ENCODE peak calls at places on chromosomes 3 and 15, in ten cellular contexts. One of them, this sample, is unnamed. For H3K36me3, the result is how much of the 10 kb centered on the place peaks cover.

GRCh38 chr3:176789281-176789705 is 408.0 kb downstream of the TBL1XR1 start:
- DNase-seq in CD8-positive, alpha-beta memory T cell: no peak
- DNase-seq in fibroblast of lung: no peak
- DNase-seq in tibial nerve: no peak
- DNase-seq in OCI-LY7: no peak
- DNase-seq in bronchial epithelial cell: peak
- DNase-seq in GM23248: no peak
- DNase-seq in upper lobe of right lung: no peak
- DNase-seq in cardiac muscle cell: no peak
- DNase-seq in CD8-positive, alpha-beta T cell: no peak
- DNase-seq in this sample: no peak

GRCh38 chr15:93312891-93313486 is 224.0 kb upstream of the RGMA start:
- DNase-seq in CD8-positive, alpha-beta memory T cell: no peak
- DNase-seq in OCI-LY7: no peak
- DNase-seq in upper lobe of right lung: no peak
- DNase-seq in fibroblast of lung: no peak
- DNase-seq in cardiac muscle cell: no peak
- DNase-seq in bronchial epithelial cell: no peak
- DNase-seq in tibial nerve: no peak
- DNase-seq in CD8-positive, alpha-beta T cell: no peak
- DNase-seq in GM23248: no peak
- DNase-seq in this sample: no peak

GRCh38 chr3:126518779-126519177 is 1.2 kb upstream of the UROC1 start:
- DNase-seq in tibial nerve: no peak
- DNase-seq in fibroblast of lung: no peak
- DNase-seq in bronchial epithelial cell: no peak
- DNase-seq in CD8-positive, alpha-beta memory T cell: no peak
- DNase-seq in GM23248: no peak
- DNase-seq in upper lobe of right lung: peak
- DNase-seq in CD8-positive, alpha-beta T cell: no peak
- DNase-seq in OCI-LY7: no peak
- DNase-seq in cardiac muscle cell: no peak
- DNase-seq in this sample: no peak

GRCh38 chr15:101391431-101391830 is 96.4 kb upstream of the SNRPA1 start:
- DNase-seq in upper lobe of right lung: no peak
- DNase-seq in CD8-positive, alpha-beta T cell: no peak
- DNase-seq in GM23248: no peak
- DNase-seq in OCI-LY7: no peak
- DNase-seq in CD8-positive, alpha-beta memory T cell: no peak
- DNase-seq in fibroblast of lung: no peak
- DNase-seq in tibial nerve: no peak
- DNase-seq in bronchial epithelial cell: no peak
- DNase-seq in cardiac muscle cell: no peak
- DNase-seq in this sample: no peak

GRCh38 chr15:70523634-70524033 is 239.7 kb downstream of the UACA start:
- DNase-seq in OCI-LY7: no peak
- DNase-seq in bronchial epithelial cell: no peak
- DNase-seq in cardiac muscle cell: no peak
- DNase-seq in CD8-positive, alpha-beta T cell: no peak
- DNase-seq in fibroblast of lung: no peak
- DNase-seq in tibial nerve: no peak
- DNase-seq in CD8-positive, alpha-beta memory T cell: no peak
- DNase-seq in upper lobe of right lung: no peak
- DNase-seq in GM23248: no peak
- DNase-seq in this sample: no peak

GRCh38 chr15:48693474-48693873 is 48.0 kb upstream of the FBN1 start:
- DNase-seq in bronchial epithelial cell: peak
- DNase-seq in OCI-LY7: no peak
- DNase-seq in CD8-positive, alpha-beta T cell: no peak
- DNase-seq in CD8-positive, alpha-beta memory T cell: no peak
- DNase-seq in upper lobe of right lung: no peak
- DNase-seq in GM23248: peak
- DNase-seq in fibroblast of lung: peak
- DNase-seq in cardiac muscle cell: no peak
- DNase-seq in tibial nerve: no peak
- DNase-seq in this sample: no peak

GRCh38 chr3:144636833-144637232 is 665.2 kb downstream of the DIPK2A start:
- DNase-seq in CD8-positive, alpha-beta memory T cell: no peak
- DNase-seq in upper lobe of right lung: no peak
- DNase-seq in GM23248: peak
- DNase-seq in cardiac muscle cell: peak
- DNase-seq in bronchial epithelial cell: no peak
- DNase-seq in tibial nerve: no peak
- DNase-seq in fibroblast of lung: no peak
- DNase-seq in CD8-positive, alpha-beta T cell: no peak
- DNase-seq in OCI-LY7: no peak
- DNase-seq in this sample: no peak

GRCh38 chr15:75659928-75660645 is 12.4 kb downstream of the SNX33 start:
- DNase-seq in bronchial epithelial cell: peak
- DNase-seq in fibroblast of lung: no peak
- DNase-seq in CD8-positive, alpha-beta memory T cell: no peak
- DNase-seq in cardiac muscle cell: no peak
- DNase-seq in tibial nerve: no peak
- DNase-seq in OCI-LY7: no peak
- DNase-seq in GM23248: peak
- DNase-seq in upper lobe of right lung: no peak
- DNase-seq in CD8-positive, alpha-beta T cell: no peak
- DNase-seq in this sample: no peak

GRCh38 chr3:179852117-179852886 is 184.4 kb downstream of the PEX5L start:
- DNase-seq in CD8-positive, alpha-beta memory T cell: no peak
- DNase-seq in fibroblast of lung: peak
- DNase-seq in CD8-positive, alpha-beta T cell: no peak
- DNase-seq in tibial nerve: no peak
- DNase-seq in cardiac muscle cell: peak
- DNase-seq in upper lobe of right lung: no peak
- DNase-seq in OCI-LY7: no peak
- DNase-seq in GM23248: peak
- DNase-seq in bronchial epithelial cell: peak
- DNase-seq in this sample: peak

GRCh38 chr3:152773633-152774032 is 61.3 kb upstream of the P2RY1 start:
- DNase-seq in OCI-LY7: no peak
- DNase-seq in CD8-positive, alpha-beta T cell: no peak
- DNase-seq in upper lobe of right lung: no peak
- DNase-seq in CD8-positive, alpha-beta memory T cell: no peak
- DNase-seq in bronchial epithelial cell: no peak
- DNase-seq in cardiac muscle cell: no peak
- DNase-seq in fibroblast of lung: no peak
- DNase-seq in tibial nerve: no peak
- DNase-seq in GM23248: no peak
- DNase-seq in this sample: no peak

GRCh38 chr3:72340476-72341379 is 507.5 kb downstream of the SHQ1 start:
- DNase-seq in bronchial epithelial cell: no peak
- DNase-seq in OCI-LY7: no peak
- DNase-seq in CD8-positive, alpha-beta memory T cell: no peak
- DNase-seq in GM23248: peak
- DNase-seq in CD8-positive, alpha-beta T cell: no peak
- DNase-seq in tibial nerve: no peak
- DNase-seq in upper lobe of right lung: no peak
- DNase-seq in fibroblast of lung: no peak
- DNase-seq in cardiac muscle cell: no peak
- DNase-seq in this sample: no peak

GRCh38 chr3:195568630-195569029 is 15.1 kb downstream of the APOD start:
- DNase-seq in cardiac muscle cell: no peak
- DNase-seq in CD8-positive, alpha-beta memory T cell: no peak
- DNase-seq in GM23248: no peak
- DNase-seq in CD8-positive, alpha-beta T cell: no peak
- DNase-seq in upper lobe of right lung: no peak
- DNase-seq in OCI-LY7: peak
- DNase-seq in bronchial epithelial cell: no peak
- DNase-seq in fibroblast of lung: no peak
- DNase-seq in tibial nerve: no peak
- DNase-seq in this sample: no peak

DNA sequence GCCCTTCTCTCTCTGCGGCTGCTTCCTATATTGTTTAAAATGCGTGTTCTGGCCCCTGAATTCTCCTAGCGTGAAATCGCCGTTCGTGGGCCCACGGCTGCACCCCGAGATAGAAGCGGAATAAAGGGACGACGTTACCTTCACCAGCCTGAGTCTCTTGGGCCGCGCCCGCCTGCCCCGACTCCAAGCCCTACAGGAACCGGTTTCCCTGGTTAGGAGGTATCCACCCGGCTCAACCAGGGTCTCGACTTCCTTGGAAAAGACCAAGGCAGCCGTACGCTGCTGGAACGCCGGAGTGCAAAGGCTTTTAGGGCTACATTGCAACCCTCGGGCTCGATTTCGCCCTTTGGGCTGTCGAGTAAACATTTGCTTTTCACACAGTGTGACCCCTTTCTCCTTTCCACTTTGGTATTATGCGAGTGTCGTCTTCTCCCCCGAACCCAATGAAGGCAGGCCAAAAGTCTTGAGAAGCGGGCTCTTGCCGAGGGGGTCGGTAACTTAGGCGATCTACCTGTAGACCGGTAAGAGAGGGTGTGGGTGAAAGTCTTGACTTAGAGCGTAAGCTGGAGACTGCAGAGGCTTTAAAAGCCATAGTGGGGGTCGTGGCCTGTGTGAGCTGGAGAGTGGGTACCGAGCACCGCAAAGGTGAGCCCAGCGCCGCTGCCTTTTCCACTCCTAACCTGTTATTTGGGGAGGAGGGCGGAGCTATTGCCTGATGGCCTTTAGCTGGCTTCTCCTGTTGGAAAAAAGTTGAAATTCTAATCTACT is 2.0 kb downstream of the TRIM71 start:
- DNase-seq in CD8-positive, alpha-beta T cell: no peak
- DNase-seq in bronchial epithelial cell: no peak
- DNase-seq in GM23248: no peak
- DNase-seq in tibial nerve: no peak
- DNase-seq in CD8-positive, alpha-beta memory T cell: no peak
- DNase-seq in upper lobe of right lung: peak
- DNase-seq in OCI-LY7: no peak
- DNase-seq in fibroblast of lung: no peak
- DNase-seq in cardiac muscle cell: no peak
- DNase-seq in this sample: no peak
- H3K4me3 ChIP-seq in CD8-positive, alpha-beta T cell: no peak
- H3K4me3 ChIP-seq in bronchial epithelial cell: no peak
- H3K4me3 ChIP-seq in GM23248: no peak
- H3K4me3 ChIP-seq in tibial nerve: no peak
- H3K4me3 ChIP-seq in CD8-positive, alpha-beta memory T cell: no peak
- H3K4me3 ChIP-seq in upper lobe of right lung: peak
- H3K4me3 ChIP-seq in OCI-LY7: no peak
- H3K4me3 ChIP-seq in fibroblast of lung: no peak
- H3K4me3 ChIP-seq in cardiac muscle cell: peak
- H3K4me3 ChIP-seq in this sample: peak

GRCh38 chr3:108569336-108569735 is 19.9 kb downstream of the CIP2A start:
- DNase-seq in bronchial epithelial cell: no peak
- DNase-seq in fibroblast of lung: no peak
- DNase-seq in tibial nerve: no peak
- DNase-seq in GM23248: no peak
- DNase-seq in upper lobe of right lung: no peak
- DNase-seq in CD8-positive, alpha-beta T cell: no peak
- DNase-seq in OCI-LY7: no peak
- DNase-seq in cardiac muscle cell: no peak
- DNase-seq in CD8-positive, alpha-beta memory T cell: no peak
- DNase-seq in this sample: no peak
- H3K36me3 ChIP-seq in bronchial epithelial cell: under half
- H3K36me3 ChIP-seq in fibroblast of lung: under half
- H3K36me3 ChIP-seq in tibial nerve: under half
- H3K36me3 ChIP-seq in GM23248: under half
- H3K36me3 ChIP-seq in upper lobe of right lung: under half
- H3K36me3 ChIP-seq in CD8-positive, alpha-beta T cell: under half
- H3K36me3 ChIP-seq in OCI-LY7: half or more
- H3K36me3 ChIP-seq in cardiac muscle cell: under half
- H3K36me3 ChIP-seq in CD8-positive, alpha-beta memory T cell: under half
- H3K36me3 ChIP-seq in this sample: under half

GRCh38 chr3:114427407-114428172 is 133.8 kb downstream of the TIGIT start:
- DNase-seq in upper lobe of right lung: no peak
- DNase-seq in tibial nerve: no peak
- DNase-seq in bronchial epithelial cell: no peak
- DNase-seq in fibroblast of lung: no peak
- DNase-seq in OCI-LY7: no peak
- DNase-seq in CD8-positive, alpha-beta memory T cell: no peak
- DNase-seq in GM23248: no peak
- DNase-seq in CD8-positive, alpha-beta T cell: no peak
- DNase-seq in cardiac muscle cell: no peak
- DNase-seq in this sample: no peak

GRCh38 chr3:114428173-114428606 is 134.4 kb downstream of the TIGIT start:
- DNase-seq in CD8-positive, alpha-beta memory T cell: no peak
- DNase-seq in OCI-LY7: no peak
- DNase-seq in tibial nerve: no peak
- DNase-seq in cardiac muscle cell: no peak
- DNase-seq in GM23248: no peak
- DNase-seq in bronchial epithelial cell: no peak
- DNase-seq in upper lobe of right lung: no peak
- DNase-seq in CD8-positive, alpha-beta T cell: no peak
- DNase-seq in fibroblast of lung: no peak
- DNase-seq in this sample: no peak

GRCh38 chr3:114420072-114420471 is 126.2 kb downstream of the TIGIT start:
- DNase-seq in bronchial epithelial cell: no peak
- DNase-seq in OCI-LY7: no peak
- DNase-seq in GM23248: no peak
- DNase-seq in upper lobe of right lung: no peak
- DNase-seq in cardiac muscle cell: no peak
- DNase-seq in CD8-positive, alpha-beta T cell: no peak
- DNase-seq in CD8-positive, alpha-beta memory T cell: no peak
- DNase-seq in fibroblast of lung: no peak
- DNase-seq in tibial nerve: no peak
- DNase-seq in this sample: no peak

GRCh38 chr3:114418724-114419543 is 125.1 kb downstream of the TIGIT start:
- DNase-seq in CD8-positive, alpha-beta T cell: no peak
- DNase-seq in bronchial epithelial cell: peak
- DNase-seq in OCI-LY7: peak
- DNase-seq in tibial nerve: peak
- DNase-seq in upper lobe of right lung: no peak
- DNase-seq in fibroblast of lung: peak
- DNase-seq in CD8-positive, alpha-beta memory T cell: peak
- DNase-seq in GM23248: peak
- DNase-seq in cardiac muscle cell: peak
- DNase-seq in this sample: peak

DNA sequence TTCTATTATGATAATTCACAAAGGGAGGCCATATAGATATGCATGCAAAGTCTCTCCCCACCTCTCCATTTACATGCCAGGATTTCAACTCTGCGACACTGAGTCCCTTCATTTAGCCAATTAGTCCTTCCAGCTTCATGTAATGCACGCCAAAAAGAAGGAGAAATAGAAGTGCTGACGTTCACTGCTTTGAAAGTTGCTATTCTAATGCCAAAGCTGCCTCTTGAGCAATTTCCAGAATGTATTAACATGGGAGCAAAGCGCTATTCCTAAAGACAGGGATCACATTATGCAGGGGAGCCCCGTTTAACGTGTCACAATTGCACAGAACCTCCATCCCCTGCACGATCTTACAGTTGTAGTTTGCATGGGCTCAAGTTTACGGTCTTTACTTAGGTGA is 130.5 kb downstream of the TIGIT start:
- DNase-seq in CD8-positive, alpha-beta T cell: no peak
- DNase-seq in GM23248: no peak
- DNase-seq in tibial nerve: no peak
- DNase-seq in fibroblast of lung: no peak
- DNase-seq in CD8-positive, alpha-beta memory T cell: no peak
- DNase-seq in OCI-LY7: no peak
- DNase-seq in cardiac muscle cell: no peak
- DNase-seq in upper lobe of right lung: no peak
- DNase-seq in bronchial epithelial cell: no peak
- DNase-seq in this sample: no peak
- H3K4me3 ChIP-seq in CD8-positive, alpha-beta T cell: no peak
- H3K4me3 ChIP-seq in GM23248: no peak
- H3K4me3 ChIP-seq in tibial nerve: no peak
- H3K4me3 ChIP-seq in fibroblast of lung: no peak
- H3K4me3 ChIP-seq in CD8-positive, alpha-beta memory T cell: no peak
- H3K4me3 ChIP-seq in OCI-LY7: no peak
- H3K4me3 ChIP-seq in cardiac muscle cell: no peak
- H3K4me3 ChIP-seq in upper lobe of right lung: no peak
- H3K4me3 ChIP-seq in bronchial epithelial cell: no peak
- H3K4me3 ChIP-seq in this sample: no peak

GRCh38 chr15:98948456-98948855 is 59.1 kb downstream of the PGPEP1L start:
- DNase-seq in CD8-positive, alpha-beta T cell: no peak
- DNase-seq in fibroblast of lung: no peak
- DNase-seq in upper lobe of right lung: no peak
- DNase-seq in GM23248: no peak
- DNase-seq in tibial nerve: no peak
- DNase-seq in CD8-positive, alpha-beta memory T cell: no peak
- DNase-seq in cardiac muscle cell: no peak
- DNase-seq in OCI-LY7: no peak
- DNase-seq in bronchial epithelial cell: no peak
- DNase-seq in this sample: no peak
- H3K36me3 ChIP-seq in CD8-positive, alpha-beta T cell: under half
- H3K36me3 ChIP-seq in fibroblast of lung: under half
- H3K36me3 ChIP-seq in upper lobe of right lung: under half
- H3K36me3 ChIP-seq in GM23248: under half
- H3K36me3 ChIP-seq in tibial nerve: under half
- H3K36me3 ChIP-seq in CD8-positive, alpha-beta memory T cell: under half
- H3K36me3 ChIP-seq in cardiac muscle cell: under half
- H3K36me3 ChIP-seq in OCI-LY7: under half
- H3K36me3 ChIP-seq in bronchial epithelial cell: under half
- H3K36me3 ChIP-seq in this sample: under half